ENCODE peak calls at places on chromosome 15, in five cellular contexts. A is stomach, F is Panc1, J is HCT116, L is breast epithelium. G is an unnamed sample.

GRCh38 chr15:93040288-93041158 is 48.5 kb downstream of the RGMA start:
- DNase-seq in F (no peak), L (peak; percentile 68), A (no peak), J (no peak), G (no peak)

GRCh38 chr15:80090041-80090440 is 30.6 kb downstream of the ZFAND6 start:
- DNase-seq in F (no peak), L (no peak), J (no peak), A (no peak), G (no peak)

GRCh38 chr15:44296625-44297524 is 8.4 kb downstream of the GOLM2 start:
- DNase-seq in J (peak; percentile 40), L (no peak), F (no peak), A (no peak), G (peak; percentile 43)

GRCh38 chr15:89149501-89150101 is 61.3 kb downstream of the ABHD2 start:
- DNase-seq in A (no peak), F (no peak), J (no peak), L (no peak), G (no peak)

GRCh38 chr15:62849316-62850129 is 193.0 kb upstream of the TPM1 start:
- DNase-seq in F (no peak), L (no peak), A (no peak), J (no peak), G (no peak)

GRCh38 chr15:77853008-77853328 is 220.3 kb upstream of the LINGO1 start:
- DNase-seq in J (no peak), A (no peak), F (no peak), L (peak; percentile 39), G (peak; percentile 53)

GRCh38 chr15:29638781-29639180 is 183.5 kb downstream of the TJP1 start:
- DNase-seq in J (peak; percentile 22), F (no peak), A (no peak), L (no peak), G (no peak)

GRCh38 chr15:59274126-59274970 is 67.7 kb downstream of the LDHAL6B start:
- DNase-seq in L (no peak), A (no peak), F (no peak), J (no peak), G (no peak)

GRCh38 chr15:79463781-79464270 is 31.7 kb downstream of the MINAR1 start:
- DNase-seq in L (no peak), F (no peak), J (no peak), A (no peak), G (no peak)

GRCh38 chr15:98966036-98966787 is 41.4 kb downstream of the PGPEP1L start:
- DNase-seq in F (no peak), L (no peak), A (no peak), J (no peak), G (no peak)

GRCh38 chr15:48084759-48085420 is 35.9 kb upstream of the SLC24A5 start:
- DNase-seq in A (no peak), F (peak; percentile 8), J (no peak), L (no peak), G (no peak)

GRCh38 chr15:48096355-48096786 is 24.4 kb upstream of the SLC24A5 start:
- DNase-seq in L (no peak), J (no peak), A (no peak), F (no peak), G (no peak)

GRCh38 chr15:99073008-99073714 is 31.7 kb upstream of the SYNM start:
- DNase-seq in F (no peak), J (no peak), A (no peak), L (no peak), G (no peak)

GRCh38 chr15:99631256-99631655 is 65.5 kb downstream of the MEF2A start:
- DNase-seq in F (no peak), J (no peak), L (no peak), A (no peak), G (peak; percentile 20)

GRCh38 chr15:94294556-94294955 is 63.2 kb downstream of the MCTP2 start:
- DNase-seq in A (no peak), F (no peak), L (no peak), J (no peak), G (no peak)

GRCh38 chr15:58777107-58777506 is 6.0 kb downstream of the MINDY2 start:
- DNase-seq in A (no peak), L (no peak), F (no peak), J (no peak), G (no peak)

GRCh38 chr15:44788748-44789147 is 52.4 kb downstream of the TRIM69 start:
- DNase-seq in F (no peak), J (no peak), A (no peak), L (no peak), G (no peak)

GRCh38 chr15:49421991-49422390 is 1.1 kb upstream of the FGF7 start:
- DNase-seq in J (peak; percentile 54), F (no peak), A (peak; percentile 31), L (no peak), G (peak; percentile 24)

GRCh38 chr15:35932541-35932940 is 386.6 kb upstream of the DPH6 start:
- DNase-seq in A (no peak), L (no peak), J (no peak), F (no peak), G (no peak)

GRCh38 chr15:43473885-43474284 is 19.1 kb downstream of the TP53BP1 start:
- DNase-seq in L (no peak), A (no peak), F (no peak), J (no peak), G (no peak)

GRCh38 chr15:76078285-76078863 is 18.6 kb downstream of the TMEM266 start:
- DNase-seq in F (no peak), J (no peak), L (no peak), A (no peak), G (no peak)

GRCh38 chr15:89828324-89829145 is 13.9 kb upstream of the ANPEP start:
- DNase-seq in L (no peak), A (peak; percentile 57), J (no peak), F (no peak), G (peak; percentile 42)

GRCh38 chr15:79440355-79440908 is 8.3 kb downstream of the MINAR1 start:
- DNase-seq in A (no peak), J (no peak), F (no peak), L (no peak), G (no peak)

GRCh38 chr15:70375006-70375409 is 277.3 kb upstream of the TLE3 start:
- DNase-seq in F (no peak), J (no peak), A (no peak), L (peak; percentile 84), G (no peak)

GRCh38 chr15:74243431-74243830 is 7.3 kb downstream of the CCDC33 start:
- DNase-seq in J (no peak), A (no peak), L (no peak), F (no peak), G (no peak)

GRCh38 chr15:74244818-74245341 is 8.8 kb downstream of the CCDC33 start:
- DNase-seq in J (no peak), L (no peak), F (no peak), A (no peak), G (no peak)

GRCh38 chr15:74242296-74242929 is 6.3 kb downstream of the CCDC33 start:
- DNase-seq in L (no peak), F (no peak), A (no peak), J (peak; percentile 10), G (no peak)

GRCh38 chr15:74240897-74241614 is 4.9 kb downstream of the CCDC33 start:
- DNase-seq in J (no peak), L (no peak), F (no peak), A (no peak), G (no peak)

DNA sequence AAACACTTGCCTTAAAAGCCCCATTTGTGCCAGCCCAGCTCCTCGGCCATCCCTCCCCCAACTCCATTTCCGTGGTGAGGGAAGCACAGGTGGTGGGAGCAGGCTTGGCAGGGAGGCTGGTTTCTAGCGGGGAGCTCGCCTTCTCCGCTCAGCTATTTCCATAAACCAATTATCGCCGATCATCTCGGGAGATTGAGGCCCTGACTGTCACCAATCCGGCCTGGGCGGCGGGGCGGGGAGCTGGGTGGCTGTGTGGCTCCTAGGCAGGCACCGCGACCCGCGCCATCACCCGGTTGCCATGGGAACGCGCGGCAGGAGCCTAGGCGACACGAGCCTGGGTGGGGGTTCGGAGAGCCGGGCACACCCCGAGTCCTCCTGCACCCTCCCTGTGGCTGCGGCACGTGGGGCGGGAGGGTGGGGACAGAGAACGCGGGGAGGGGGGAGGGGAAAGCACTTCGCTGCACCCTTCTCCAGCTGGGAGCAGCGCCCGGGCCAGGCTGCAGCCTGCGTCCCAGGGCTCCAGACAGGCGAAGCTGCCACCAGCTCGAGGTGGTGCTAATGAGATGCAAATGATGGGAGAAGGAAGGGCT is 9.3 kb downstream of the CCDC33 start:
- DNase-seq in A (no peak), J (no peak), L (no peak), F (no peak), G (no peak)
- TF ChIP-seq POLR2AphosphoS5 in A (no peak), J (no peak), L (no peak), F (no peak), G (no peak)

GRCh38 chr15:64355559-64356442 is at the start of gene CSNK1G1:
- DNase-seq in A (peak; percentile 93), L (peak; percentile 90), J (peak; percentile 91), F (peak; percentile 92), G (peak; percentile 93)
- TF ChIP-seq POLR2AphosphoS5 in A (peak; percentile 75), L (peak; percentile 57), J (peak; percentile 60), F (peak; percentile 95), G (peak; percentile 43)

GRCh38 chr15:65919353-65919752 is 50.1 kb downstream of the RAB11A start:
- DNase-seq in F (no peak), J (no peak), A (no peak), L (no peak), G (no peak)
- TF ChIP-seq POLR2AphosphoS5 in F (no peak), J (no peak), A (no peak), L (no peak), G (no peak)

GRCh38 chr15:84917452-84917851 is 33.0 kb downstream of the SLC28A1 start:
- DNase-seq in F (no peak), A (no peak), L (no peak), J (no peak), G (no peak)

GRCh38 chr15:84914351-84914750 is 29.9 kb downstream of the SLC28A1 start:
- DNase-seq in F (no peak), J (no peak), A (no peak), L (no peak), G (no peak)

GRCh38 chr15:84919268-84919667 is 34.8 kb downstream of the SLC28A1 start:
- DNase-seq in J (no peak), L (no peak), A (no peak), F (no peak), G (no peak)

GRCh38 chr15:84911879-84912660 is 27.6 kb downstream of the SLC28A1 start:
- DNase-seq in A (peak; percentile 83), J (peak; percentile 71), F (no peak), L (peak; percentile 69), G (peak; percentile 61)

DNA sequence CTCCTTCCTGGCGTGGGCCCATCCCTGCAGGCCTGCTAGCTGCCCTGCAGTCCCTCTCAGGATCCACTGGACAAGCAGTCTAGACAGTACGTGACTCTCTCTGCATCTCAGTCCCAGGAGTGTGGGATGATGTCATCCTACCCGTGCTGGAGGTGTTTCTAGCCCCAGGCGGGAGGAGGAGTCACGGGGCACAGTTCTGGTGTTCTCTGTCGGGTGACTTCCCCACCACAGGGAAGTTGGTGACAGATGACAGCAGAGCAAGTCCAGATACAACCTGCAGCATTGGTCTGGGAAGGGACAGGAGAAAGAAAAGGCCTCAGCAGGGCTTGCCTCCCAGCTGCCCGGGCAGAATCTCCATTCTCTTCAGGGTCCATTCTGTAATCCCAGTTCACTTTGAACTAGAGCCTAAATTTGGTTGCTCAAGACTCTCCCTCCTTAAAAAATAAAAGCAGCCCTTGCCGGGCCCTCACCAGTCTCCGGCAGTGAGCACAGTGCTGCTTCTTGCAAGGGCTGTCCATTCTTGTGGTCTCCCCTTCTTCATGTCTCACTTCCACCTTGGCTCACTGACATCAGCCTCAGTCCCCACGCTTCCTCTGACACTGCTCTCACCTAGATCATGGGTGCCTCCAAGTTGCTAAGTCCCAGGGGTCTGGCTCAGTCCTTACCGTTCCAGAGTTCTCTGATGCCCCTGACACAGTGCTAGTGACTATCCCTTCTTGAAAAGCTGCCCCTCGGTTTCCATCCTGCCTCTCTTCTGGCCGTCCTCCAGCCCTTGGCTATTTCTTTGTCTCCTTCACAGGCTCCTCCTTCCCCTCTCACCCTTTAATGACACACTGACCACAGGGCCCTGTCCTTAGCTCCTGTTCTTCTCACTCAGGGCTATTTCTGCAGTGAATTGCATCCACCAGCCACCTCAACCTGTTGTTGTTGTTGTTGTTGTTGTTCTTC is 30.8 kb downstream of the SLC28A1 start:
- DNase-seq in F (no peak), J (peak; percentile 81), L (peak; percentile 91), A (peak; percentile 30), G (peak; percentile 38)
- TF ChIP-seq POLR2AphosphoS5 in F (no peak), J (peak; percentile 65), L (peak; percentile 73), A (peak; percentile 46), G (peak; percentile 22)